ENCODE peak calls at places on chromosomes 7 and 10, in eight cellular contexts. One of them, this sample, is unnamed.

GRCh38 chr7:26365077-26365896 is 73.6 kb downstream of the SNX10 start:
- DNase-seq in brain microvascular endothelial cell: peak; percentile 70
- DNase-seq in BJ: peak; percentile 13
- DNase-seq in cardiac muscle cell: peak; percentile 78
- DNase-seq in colonic mucosa: peak; percentile 65
- DNase-seq in hepatocyte: peak; percentile 80
- DNase-seq in heart left ventricle: peak; percentile 31
- DNase-seq in heart right ventricle: no peak
- DNase-seq in this sample: no peak

GRCh38 chr7:121303422-121304171 is 25.2 kb upstream of the WNT16 start:
- DNase-seq in brain microvascular endothelial cell: no peak
- DNase-seq in BJ: no peak
- DNase-seq in cardiac muscle cell: no peak
- DNase-seq in colonic mucosa: no peak
- DNase-seq in hepatocyte: no peak
- DNase-seq in heart left ventricle: no peak
- DNase-seq in heart right ventricle: no peak
- DNase-seq in this sample: no peak

GRCh38 chr7:127667017-127667670 is 15.2 kb downstream of the SND1 start:
- DNase-seq in brain microvascular endothelial cell: no peak
- DNase-seq in BJ: peak; percentile 8
- DNase-seq in cardiac muscle cell: no peak
- DNase-seq in colonic mucosa: no peak
- DNase-seq in hepatocyte: no peak
- DNase-seq in heart left ventricle: no peak
- DNase-seq in heart right ventricle: no peak
- DNase-seq in this sample: no peak

GRCh38 chr7:80656029-80656428 is 17.6 kb downstream of the CD36 start:
- DNase-seq in brain microvascular endothelial cell: no peak
- DNase-seq in BJ: no peak
- DNase-seq in cardiac muscle cell: no peak
- DNase-seq in colonic mucosa: no peak
- DNase-seq in hepatocyte: no peak
- DNase-seq in heart left ventricle: no peak
- DNase-seq in heart right ventricle: no peak
- DNase-seq in this sample: no peak

GRCh38 chr10:120336910-120337540 is 120.0 kb upstream of the PLPP4 start:
- DNase-seq in brain microvascular endothelial cell: peak; percentile 38
- DNase-seq in BJ: no peak
- DNase-seq in cardiac muscle cell: peak; percentile 69
- DNase-seq in colonic mucosa: peak; percentile 51
- DNase-seq in hepatocyte: peak; percentile 67
- DNase-seq in heart left ventricle: no peak
- DNase-seq in heart right ventricle: peak; percentile 13
- DNase-seq in this sample: no peak

GRCh38 chr10:95343573-95343972 is 52.8 kb upstream of the PDLIM1 start:
- DNase-seq in brain microvascular endothelial cell: no peak
- DNase-seq in BJ: no peak
- DNase-seq in cardiac muscle cell: no peak
- DNase-seq in colonic mucosa: no peak
- DNase-seq in hepatocyte: no peak
- DNase-seq in heart left ventricle: no peak
- DNase-seq in heart right ventricle: no peak
- DNase-seq in this sample: no peak

GRCh38 chr7:27409776-27410175 is 167.2 kb downstream of the EVX1 start:
- DNase-seq in brain microvascular endothelial cell: no peak
- DNase-seq in BJ: peak; percentile 72
- DNase-seq in cardiac muscle cell: no peak
- DNase-seq in colonic mucosa: no peak
- DNase-seq in hepatocyte: peak; percentile 19
- DNase-seq in heart left ventricle: no peak
- DNase-seq in heart right ventricle: no peak
- DNase-seq in this sample: no peak

GRCh38 chr7:137986252-137987010 is 15.5 kb downstream of the CREB3L2 start:
- DNase-seq in brain microvascular endothelial cell: no peak
- DNase-seq in BJ: peak; percentile 55
- DNase-seq in cardiac muscle cell: no peak
- DNase-seq in colonic mucosa: no peak
- DNase-seq in hepatocyte: peak; percentile 64
- DNase-seq in heart left ventricle: no peak
- DNase-seq in heart right ventricle: no peak
- DNase-seq in this sample: no peak

GRCh38 chr7:8386926-8387550 is 46.4 kb upstream of the NXPH1 start:
- DNase-seq in brain microvascular endothelial cell: no peak
- DNase-seq in BJ: no peak
- DNase-seq in cardiac muscle cell: no peak
- DNase-seq in colonic mucosa: no peak
- DNase-seq in hepatocyte: peak; percentile 8
- DNase-seq in heart left ventricle: no peak
- DNase-seq in heart right ventricle: no peak
- DNase-seq in this sample: no peak

GRCh38 chr10:126519188-126519587 is 130.9 kb upstream of the ADAM12 start:
- DNase-seq in brain microvascular endothelial cell: no peak
- DNase-seq in BJ: no peak
- DNase-seq in cardiac muscle cell: no peak
- DNase-seq in colonic mucosa: no peak
- DNase-seq in hepatocyte: no peak
- DNase-seq in heart left ventricle: no peak
- DNase-seq in heart right ventricle: no peak
- DNase-seq in this sample: no peak

GRCh38 chr10:5478694-5479305 is 20.6 kb downstream of the CALML5 start:
- DNase-seq in brain microvascular endothelial cell: no peak
- DNase-seq in BJ: no peak
- DNase-seq in cardiac muscle cell: no peak
- DNase-seq in colonic mucosa: no peak
- DNase-seq in hepatocyte: no peak
- DNase-seq in heart left ventricle: no peak
- DNase-seq in heart right ventricle: no peak
- DNase-seq in this sample: no peak

GRCh38 chr7:91090684-91091083 is 173.5 kb upstream of the FZD1 start:
- DNase-seq in brain microvascular endothelial cell: no peak
- DNase-seq in BJ: no peak
- DNase-seq in cardiac muscle cell: peak; percentile 75
- DNase-seq in colonic mucosa: no peak
- DNase-seq in hepatocyte: no peak
- DNase-seq in heart left ventricle: no peak
- DNase-seq in heart right ventricle: no peak
- DNase-seq in this sample: no peak

GRCh38 chr10:89022734-89023133 is 32.1 kb downstream of the FAS start:
- DNase-seq in brain microvascular endothelial cell: no peak
- DNase-seq in BJ: no peak
- DNase-seq in cardiac muscle cell: no peak
- DNase-seq in colonic mucosa: no peak
- DNase-seq in hepatocyte: no peak
- DNase-seq in heart left ventricle: no peak
- DNase-seq in heart right ventricle: no peak
- DNase-seq in this sample: no peak

GRCh38 chr10:3740157-3740871 is 44.7 kb downstream of the KLF6 start:
- DNase-seq in brain microvascular endothelial cell: peak; percentile 22
- DNase-seq in BJ: no peak
- DNase-seq in cardiac muscle cell: no peak
- DNase-seq in colonic mucosa: no peak
- DNase-seq in hepatocyte: peak; percentile 42
- DNase-seq in heart left ventricle: no peak
- DNase-seq in heart right ventricle: no peak
- DNase-seq in this sample: peak; percentile 94

GRCh38 chr10:109981641-109982040 is 26.1 kb upstream of the ADD3 start:
- DNase-seq in brain microvascular endothelial cell: no peak
- DNase-seq in BJ: no peak
- DNase-seq in cardiac muscle cell: no peak
- DNase-seq in colonic mucosa: no peak
- DNase-seq in hepatocyte: no peak
- DNase-seq in heart left ventricle: no peak
- DNase-seq in heart right ventricle: no peak
- DNase-seq in this sample: no peak

GRCh38 chr10:11463111-11463510 is 148.3 kb downstream of the USP6NL start:
- DNase-seq in brain microvascular endothelial cell: no peak
- DNase-seq in BJ: no peak
- DNase-seq in cardiac muscle cell: no peak
- DNase-seq in colonic mucosa: no peak
- DNase-seq in hepatocyte: no peak
- DNase-seq in heart left ventricle: no peak
- DNase-seq in heart right ventricle: no peak
- DNase-seq in this sample: no peak

GRCh38 chr10:87695074-87695473 is 35.4 kb downstream of the PAPSS2 start:
- DNase-seq in brain microvascular endothelial cell: no peak
- DNase-seq in BJ: no peak
- DNase-seq in cardiac muscle cell: no peak
- DNase-seq in colonic mucosa: no peak
- DNase-seq in hepatocyte: no peak
- DNase-seq in heart left ventricle: no peak
- DNase-seq in heart right ventricle: no peak
- DNase-seq in this sample: no peak

GRCh38 chr7:33774762-33775523 is 130.4 kb upstream of the BMPER start:
- DNase-seq in brain microvascular endothelial cell: peak; percentile 93
- DNase-seq in BJ: no peak
- DNase-seq in cardiac muscle cell: peak; percentile 32
- DNase-seq in colonic mucosa: peak; percentile 54
- DNase-seq in hepatocyte: peak; percentile 56
- DNase-seq in heart left ventricle: peak; percentile 42
- DNase-seq in heart right ventricle: no peak
- DNase-seq in this sample: peak; percentile 18

GRCh38 chr7:41437257-41438196 is 265.4 kb downstream of the INHBA start:
- DNase-seq in brain microvascular endothelial cell: no peak
- DNase-seq in BJ: no peak
- DNase-seq in cardiac muscle cell: no peak
- DNase-seq in colonic mucosa: no peak
- DNase-seq in hepatocyte: peak; percentile 19
- DNase-seq in heart left ventricle: no peak
- DNase-seq in heart right ventricle: no peak
- DNase-seq in this sample: no peak

GRCh38 chr10:12800302-12800701 is 201.2 kb downstream of the CCDC3 start:
- DNase-seq in brain microvascular endothelial cell: no peak
- DNase-seq in BJ: no peak
- DNase-seq in cardiac muscle cell: no peak
- DNase-seq in colonic mucosa: no peak
- DNase-seq in hepatocyte: no peak
- DNase-seq in heart left ventricle: no peak
- DNase-seq in heart right ventricle: no peak
- DNase-seq in this sample: no peak

DNA sequence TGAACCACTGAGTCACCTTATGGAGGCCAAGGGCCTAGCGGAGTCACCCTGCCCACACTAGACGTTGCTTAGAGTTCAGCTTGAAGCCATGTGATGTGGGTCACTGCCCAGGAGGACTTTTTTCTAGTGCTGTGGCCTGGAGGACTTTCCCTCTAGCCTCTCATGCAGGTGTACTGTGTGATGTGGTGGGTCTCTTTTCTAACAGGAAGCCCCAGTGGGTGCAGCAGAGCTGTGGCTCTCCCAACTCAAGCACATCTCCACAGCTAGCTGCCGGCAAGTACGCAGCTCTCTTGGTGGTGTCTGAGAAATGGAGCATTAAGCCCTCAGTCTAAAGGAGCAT is 13.6 kb downstream of the POR start:
- DNase-seq in brain microvascular endothelial cell: no peak
- DNase-seq in BJ: no peak
- DNase-seq in cardiac muscle cell: no peak
- DNase-seq in colonic mucosa: no peak
- DNase-seq in hepatocyte: no peak
- DNase-seq in heart left ventricle: no peak
- DNase-seq in heart right ventricle: no peak
- DNase-seq in this sample: no peak
- H3K4me3 ChIP-seq in brain microvascular endothelial cell: no peak overlapping the region
- H3K4me3 ChIP-seq in BJ: no peak overlapping the region
- H3K4me3 ChIP-seq in cardiac muscle cell: no peak overlapping the region
- H3K4me3 ChIP-seq in colonic mucosa: no peak overlapping the region
- H3K4me3 ChIP-seq in hepatocyte: no peak overlapping the region
- H3K4me3 ChIP-seq in heart left ventricle: no peak overlapping the region
- H3K4me3 ChIP-seq in heart right ventricle: no peak overlapping the region
- H3K4me3 ChIP-seq in this sample: no peak overlapping the region

DNA sequence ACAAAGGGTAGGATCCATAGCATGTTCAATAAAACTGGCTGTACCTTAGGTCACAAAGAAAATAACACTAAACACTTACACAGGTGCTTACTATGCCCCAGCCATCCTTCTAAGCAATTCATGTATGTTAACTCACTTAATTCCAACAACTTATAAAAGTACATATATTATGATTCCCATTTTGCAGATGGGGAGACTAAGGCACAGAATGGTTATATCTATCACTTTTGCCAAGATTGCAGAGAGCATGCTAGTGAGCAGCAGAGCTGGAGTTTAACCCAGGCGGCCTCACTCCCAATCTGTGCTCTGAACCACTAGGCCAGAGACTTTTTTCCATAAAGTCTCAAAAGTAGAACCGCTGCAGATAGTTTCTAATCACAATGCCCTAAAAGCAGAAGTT is 18.9 kb upstream of the UBN2 start:
- DNase-seq in brain microvascular endothelial cell: no peak
- DNase-seq in BJ: no peak
- DNase-seq in cardiac muscle cell: no peak
- DNase-seq in colonic mucosa: no peak
- DNase-seq in hepatocyte: no peak
- DNase-seq in heart left ventricle: no peak
- DNase-seq in heart right ventricle: no peak
- DNase-seq in this sample: no peak
- TF ChIP-seq CTCF in brain microvascular endothelial cell: no peak
- TF ChIP-seq CTCF in BJ: no peak
- TF ChIP-seq CTCF in cardiac muscle cell: no peak
- TF ChIP-seq CTCF in colonic mucosa: no peak
- TF ChIP-seq CTCF in hepatocyte: no peak
- TF ChIP-seq CTCF in heart left ventricle: no peak
- TF ChIP-seq CTCF in heart right ventricle: no peak
- TF ChIP-seq CTCF in this sample: no peak

DNA sequence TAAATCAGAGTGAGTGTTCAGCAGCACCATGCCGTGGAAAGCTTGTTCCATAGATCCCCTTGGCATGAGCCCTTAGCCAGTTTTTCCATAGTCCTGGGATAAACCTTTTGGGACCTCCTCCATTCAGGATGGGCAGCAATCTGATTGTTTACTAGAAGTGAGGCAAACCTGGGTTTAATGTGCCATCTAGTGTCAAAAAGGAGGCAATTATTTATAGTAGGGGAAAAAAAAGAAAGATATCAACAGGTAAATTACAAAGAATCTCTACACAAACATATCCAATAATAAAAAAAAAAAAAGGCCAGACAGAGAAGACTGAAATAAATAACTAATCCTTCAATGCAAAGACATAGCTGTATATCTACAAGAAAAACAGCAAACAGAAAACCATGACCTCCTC is 229.0 kb upstream of the STK17A start:
- DNase-seq in brain microvascular endothelial cell: no peak
- DNase-seq in BJ: no peak
- DNase-seq in cardiac muscle cell: no peak
- DNase-seq in colonic mucosa: no peak
- DNase-seq in hepatocyte: no peak
- DNase-seq in heart left ventricle: no peak
- DNase-seq in heart right ventricle: no peak
- DNase-seq in this sample: no peak
- H3K36me3 ChIP-seq in brain microvascular endothelial cell: no peaks in the 10 kb centered on the region
- H3K36me3 ChIP-seq in BJ: no peaks in the 10 kb centered on the region
- H3K36me3 ChIP-seq in cardiac muscle cell: no peaks in the 10 kb centered on the region
- H3K36me3 ChIP-seq in colonic mucosa: no peaks in the 10 kb centered on the region
- H3K36me3 ChIP-seq in hepatocyte: no peaks in the 10 kb centered on the region
- H3K36me3 ChIP-seq in heart left ventricle: no peaks in the 10 kb centered on the region
- H3K36me3 ChIP-seq in heart right ventricle: no peaks in the 10 kb centered on the region
- H3K36me3 ChIP-seq in this sample: no peaks in the 10 kb centered on the region

DNA sequence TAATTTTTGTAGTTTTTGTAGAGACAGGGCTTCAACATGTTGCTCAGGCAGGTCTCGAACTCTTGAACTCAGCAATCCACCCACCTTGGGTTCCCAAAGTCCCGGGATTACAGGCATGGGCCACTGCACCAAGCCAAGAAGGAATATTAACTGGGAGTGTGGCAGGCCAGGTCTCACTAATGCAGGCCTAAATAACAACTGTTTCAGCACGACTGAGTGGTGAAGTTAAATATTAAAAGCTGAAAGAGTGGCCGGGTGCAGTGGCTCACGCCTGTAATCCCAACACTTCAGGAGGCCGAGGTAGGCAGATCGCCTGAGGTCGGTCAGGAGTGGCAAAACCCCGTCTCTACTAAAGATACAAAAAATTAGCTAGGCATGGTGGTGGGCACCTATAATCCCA is 21.1 kb downstream of the CHUK start:
- DNase-seq in brain microvascular endothelial cell: no peak
- DNase-seq in BJ: no peak
- DNase-seq in cardiac muscle cell: no peak
- DNase-seq in colonic mucosa: no peak
- DNase-seq in hepatocyte: no peak
- DNase-seq in heart left ventricle: no peak
- DNase-seq in heart right ventricle: no peak
- DNase-seq in this sample: no peak
- H3K4me3 ChIP-seq in brain microvascular endothelial cell: no peak overlapping the region
- H3K4me3 ChIP-seq in BJ: no peak overlapping the region
- H3K4me3 ChIP-seq in cardiac muscle cell: no peak overlapping the region
- H3K4me3 ChIP-seq in colonic mucosa: no peak overlapping the region
- H3K4me3 ChIP-seq in hepatocyte: no peak overlapping the region
- H3K4me3 ChIP-seq in heart left ventricle: no peak overlapping the region
- H3K4me3 ChIP-seq in heart right ventricle: no peak overlapping the region
- H3K4me3 ChIP-seq in this sample: no peak overlapping the region